ENCODE peak calls at places on chromosomes 12 and 14, in five cellular contexts. J, R, E, A and Z are unnamed samples.

GRCh38 chr12:27960822-27961221 is 11.7 kb downstream of the PTHLH start:
- DNase-seq in J (no peak), R (no peak), E (no peak), A (no peak), Z (no peak)

GRCh38 chr12:5369298-5369697 is 62.6 kb upstream of the NTF3 start:
- DNase-seq in J (no peak), R (no peak), E (no peak), A (no peak), Z (no peak)

GRCh38 chr12:121893901-121894540 is 5.4 kb downstream of the PSMD9 start:
- DNase-seq in J (peak; percentile 53), R (peak; percentile 63), E (no peak), A (no peak), Z (no peak)

GRCh38 chr14:50594577-50595316 is 34.8 kb downstream of the ATL1 start:
- DNase-seq in J (no peak), R (no peak), E (no peak), A (no peak), Z (no peak)

GRCh38 chr12:8698132-8698829 is 490 bp downstream of the RIMKLB start:
- DNase-seq in J (no peak), R (peak; percentile 60), E (peak; percentile 45), A (peak; percentile 74), Z (no peak)

GRCh38 chr12:53056901-53057300 is 7.0 kb downstream of the TNS2 start:
- DNase-seq in J (no peak), R (no peak), E (no peak), A (no peak), Z (no peak)

GRCh38 chr12:79841248-79841877 is 93.5 kb downstream of the PPP1R12A start:
- DNase-seq in J (no peak), R (no peak), E (no peak), A (no peak), Z (no peak)

GRCh38 chr14:78697341-78697740 is 527.2 kb downstream of the NRXN3 start:
- DNase-seq in J (peak; percentile 5), R (peak; percentile 36), E (no peak), A (no peak), Z (no peak)

GRCh38 chr12:76155157-76155556 is 70.7 kb upstream of the NAP1L1 start:
- DNase-seq in J (no peak), R (no peak), E (no peak), A (no peak), Z (no peak)

GRCh38 chr12:22101749-22102243 is 55.8 kb downstream of the CMAS start:
- DNase-seq in J (peak; percentile 74), R (no peak), E (peak; percentile 47), A (peak; percentile 59), Z (peak; percentile 9)

GRCh38 chr12:117897379-117898161 is 71.2 kb downstream of the KSR2 start:
- DNase-seq in J (no peak), R (no peak), E (no peak), A (no peak), Z (no peak)

GRCh38 chr14:37985826-37986470 is 221.8 kb upstream of the SSTR1 start:
- DNase-seq in J (peak; percentile 0), R (peak; percentile 55), E (no peak), A (no peak), Z (no peak)

GRCh38 chr12:114479831-114480230 is 73.9 kb upstream of the TBX5 start:
- DNase-seq in J (no peak), R (no peak), E (no peak), A (no peak), Z (no peak)
- H3K27ac ChIP-seq in J (no peak overlapping the region), R (no peak overlapping the region), E (no peak overlapping the region), A (no peak overlapping the region), Z (no peak overlapping the region)

DNA sequence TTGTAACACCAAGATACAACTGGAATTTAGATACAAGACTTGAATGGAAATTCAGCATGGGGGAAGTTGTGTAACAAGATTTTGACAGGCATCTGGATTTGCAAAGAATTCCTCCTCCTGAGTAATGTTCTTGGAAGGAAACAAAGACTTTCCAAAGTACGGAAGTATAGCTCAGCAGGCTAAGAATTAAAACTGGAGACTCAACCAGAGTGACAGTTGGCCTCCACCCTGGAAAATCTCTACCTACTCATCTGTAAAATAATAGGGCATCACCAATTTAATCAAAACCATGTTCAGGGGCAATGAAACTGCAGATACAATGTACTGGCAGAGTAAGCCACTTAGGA is 14.8 kb downstream of the DCAF5 start:
- DNase-seq in J (no peak), R (no peak), E (no peak), A (no peak), Z (no peak)
- H3K27ac ChIP-seq in J (no peak overlapping the region), R (no peak overlapping the region), E (peak overlapping the region; percentile 79), A (peak overlapping the region; percentile 35), Z (no peak overlapping the region)

DNA sequence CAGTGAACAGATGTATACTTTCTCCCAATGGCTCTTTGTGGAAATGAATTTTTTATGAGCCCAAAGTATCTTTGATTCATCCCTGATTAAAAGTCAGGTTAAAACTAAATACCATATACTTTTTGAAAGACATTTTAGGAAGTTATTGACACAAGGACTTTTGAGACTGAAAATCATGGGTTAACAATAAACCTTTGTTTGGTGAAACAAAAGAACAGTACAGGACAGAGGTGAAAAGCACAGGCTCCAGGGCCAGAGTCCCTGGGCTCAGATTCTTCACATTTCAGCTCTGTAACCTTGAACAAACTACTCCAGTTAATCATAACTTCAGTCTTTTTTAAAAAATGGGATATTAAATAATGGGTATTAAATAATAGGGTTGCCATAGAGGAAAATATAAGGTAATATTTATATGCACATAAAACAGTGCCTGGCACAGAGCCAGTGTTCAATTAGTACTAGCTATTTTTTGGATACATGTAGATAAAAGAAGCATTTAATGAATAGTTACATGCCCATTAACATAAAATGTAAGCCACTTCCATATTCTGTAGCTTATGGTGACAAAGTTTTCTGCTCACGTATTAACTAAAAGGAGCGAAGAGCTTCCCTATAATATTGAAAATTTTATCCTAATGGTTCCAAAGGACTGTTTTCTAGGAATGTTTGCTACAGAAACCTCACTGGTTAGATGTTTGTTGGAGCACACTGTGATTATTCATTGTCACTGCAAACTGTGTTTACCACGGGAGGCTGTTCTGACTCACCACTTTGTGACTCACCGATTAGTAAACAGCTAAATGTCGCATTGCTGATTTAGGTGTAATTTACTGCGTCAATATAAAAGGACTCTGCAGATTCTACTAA is 255.4 kb downstream of the DAD1 start:
- DNase-seq in J (peak; percentile 71), R (peak; percentile 88), E (no peak), A (no peak), Z (no peak)
- H3K27ac ChIP-seq in J (no peak overlapping the region), R (peak overlapping the region; percentile 26), E (no peak overlapping the region), A (no peak overlapping the region), Z (no peak overlapping the region)

DNA sequence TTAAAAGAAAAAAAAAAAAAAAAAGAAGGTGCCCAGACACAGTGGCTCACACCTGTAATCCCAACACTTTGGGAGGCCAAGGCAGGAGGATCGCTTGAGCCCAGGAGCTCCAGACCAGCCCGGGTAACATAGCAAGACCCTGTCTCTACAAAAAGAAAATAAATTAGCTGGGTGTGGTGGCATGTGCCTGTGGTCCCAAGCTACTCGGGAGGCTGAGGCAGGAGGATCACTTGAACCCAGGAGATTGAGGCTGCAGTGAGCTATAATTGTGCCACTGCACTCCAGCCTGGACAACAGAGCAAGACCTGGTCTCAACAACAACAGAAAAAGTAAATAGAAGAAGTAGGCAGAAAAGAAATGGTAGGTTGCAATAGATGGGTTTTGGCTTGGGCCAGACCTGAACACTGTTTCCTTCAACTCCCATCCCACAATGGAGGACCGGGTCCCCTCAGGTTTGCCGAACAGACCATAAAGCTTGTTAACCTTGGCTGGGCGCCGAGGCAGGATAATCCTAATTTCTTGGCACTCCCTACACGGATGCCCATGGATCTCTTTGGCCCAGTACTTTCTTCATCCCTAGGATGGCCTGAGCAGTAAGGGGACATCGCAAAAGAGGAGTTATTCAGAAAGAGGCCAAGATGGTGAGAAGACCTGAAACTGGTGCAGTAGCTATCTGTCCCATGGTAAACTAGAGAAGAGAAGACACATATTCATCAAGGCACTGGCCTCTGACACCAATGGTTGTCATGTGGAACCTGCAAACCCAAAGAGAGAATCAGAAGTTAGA is 165.5 kb upstream of the CCND2 start:
- DNase-seq in J (no peak), R (no peak), E (no peak), A (no peak), Z (no peak)
- H3K27ac ChIP-seq in J (no peak overlapping the region), R (no peak overlapping the region), E (no peak overlapping the region), A (no peak overlapping the region), Z (no peak overlapping the region)